ENCODE peak calls at places on chromosomes 1 and 21, in five cellular contexts. P is astrocyte, Z is mammary epithelial cell, T is fibroblast of lung, M is colonic mucosa. D is an unnamed sample. For H3K4me1, the result is how much of the 10 kb centered on the place peaks cover.

GRCh38 chr1:45610589-45611226 is 13.1 kb downstream of the CCDC17 start:
- DNase-seq in P (no peak), Z (no peak), T (no peak), M (no peak), D (no peak)

GRCh38 chr21:36807421-36808004 is 108.6 kb downstream of the SIM2 start:
- DNase-seq in P (no peak), Z (no peak), T (no peak), M (no peak), D (no peak)

GRCh38 chr21:29656504-29657227 is 283.1 kb downstream of the GRIK1 start:
- DNase-seq in P (peak), Z (peak), T (peak), M (no peak), D (no peak)

GRCh38 chr1:17569200-17570139 is 30.0 kb downstream of the ARHGEF10L start:
- DNase-seq in P (peak), Z (peak), T (peak), M (peak), D (no peak)

GRCh38 chr1:7948950-7949349 is 8.3 kb upstream of the TNFRSF9 start:
- DNase-seq in P (peak), Z (peak), T (peak), M (no peak), D (no peak)

GRCh38 chr1:21911205-21912001 is 25.7 kb downstream of the HSPG2 start:
- DNase-seq in P (peak), Z (no peak), T (peak), M (peak), D (no peak)

GRCh38 chr1:44174630-44175029 is 33.2 kb upstream of the KLF18 start:
- DNase-seq in P (no peak), Z (no peak), T (no peak), M (no peak), D (no peak)

GRCh38 chr1:214615871-214616270 is 12.9 kb downstream of the CENPF start:
- DNase-seq in P (peak), Z (no peak), T (peak), M (no peak), D (no peak)

GRCh38 chr1:46010611-46011010 is 121.8 kb downstream of the PIK3R3 start:
- DNase-seq in P (no peak), Z (no peak), T (no peak), M (no peak), D (no peak)

GRCh38 chr1:91732291-91732953 is 153.5 kb downstream of the TGFBR3 start:
- DNase-seq in P (peak), Z (peak), T (peak), M (no peak), D (no peak)

GRCh38 chr1:234132799-234133198 is 228.3 kb downstream of the SLC35F3 start:
- DNase-seq in P (no peak), Z (peak), T (no peak), M (no peak), D (no peak)

GRCh38 chr1:11138952-11139351 is 39.3 kb upstream of the EXOSC10 start:
- DNase-seq in P (peak), Z (peak), T (peak), M (no peak), D (no peak)

GRCh38 chr1:235892080-235892670 is 25.5 kb upstream of the LYST start:
- DNase-seq in P (no peak), Z (no peak), T (no peak), M (no peak), D (no peak)

GRCh38 chr1:27594542-27595510 is 9.1 kb downstream of the AHDC1 start:
- DNase-seq in P (peak), Z (peak), T (peak), M (no peak), D (no peak)

GRCh38 chr21:39385299-39386145 is 36.6 kb upstream of the HMGN1 start:
- DNase-seq in P (peak), Z (peak), T (peak), M (peak), D (no peak)

GRCh38 chr1:213443415-213443814 is 392.4 kb downstream of the RPS6KC1 start:
- DNase-seq in P (no peak), Z (peak), T (no peak), M (no peak), D (no peak)

GRCh38 chr1:78095618-78096416 is 50.1 kb downstream of the GIPC2 start:
- DNase-seq in P (peak), Z (peak), T (peak), M (no peak), D (no peak)

GRCh38 chr1:47348246-47348645 is 14.7 kb downstream of the CMPK1 start:
- DNase-seq in P (no peak), Z (no peak), T (no peak), M (no peak), D (no peak)

GRCh38 chr1:245996806-245997205 is 510.3 kb downstream of the SMYD3 start:
- DNase-seq in P (no peak), Z (no peak), T (no peak), M (no peak), D (no peak)

GRCh38 chr1:32702599-32703478 is at the start of gene SYNC:
- DNase-seq in P (peak), Z (no peak), T (peak), M (peak), D (no peak)

GRCh38 chr1:115179397-115179835 is 90.1 kb upstream of the TSPAN2 start:
- DNase-seq in P (peak), Z (peak), T (peak), M (no peak), D (no peak)

GRCh38 chr1:52672946-52673345 is 25.2 kb downstream of the COA7 start:
- DNase-seq in P (no peak), Z (peak), T (no peak), M (no peak), D (no peak)

GRCh38 chr1:206658264-206658980 is 23.1 kb downstream of the DYRK3 start:
- DNase-seq in P (no peak), Z (no peak), T (no peak), M (no peak), D (peak)

GRCh38 chr1:206469933-206470691 is at the start of gene IKBKE:
- DNase-seq in P (peak), Z (peak), T (peak), M (peak), D (peak)

GRCh38 chr21:35284199-35284598 is 235.1 kb upstream of the RUNX1 start:
- DNase-seq in P (no peak), Z (no peak), T (no peak), M (no peak), D (no peak)

GRCh38 chr1:50615036-50615750 is 191.9 kb upstream of the DMRTA2 start:
- DNase-seq in P (no peak), Z (no peak), T (peak), M (no peak), D (no peak)

GRCh38 chr1:31064685-31065309 is 720 bp downstream of the PUM1 start:
- DNase-seq in P (peak), Z (no peak), T (peak), M (peak), D (peak)

GRCh38 chr1:80457409-80457808 is 1343.3 kb upstream of the ADGRL2 start:
- DNase-seq in P (no peak), Z (peak), T (no peak), M (no peak), D (no peak)

GRCh38 chr1:8348056-8348776 is 30.3 kb downstream of the SLC45A1 start:
- DNase-seq in P (no peak), Z (no peak), T (no peak), M (no peak), D (no peak)

GRCh38 chr1:11913291-11913690 is 12.9 kb downstream of the KIAA2013 start:
- DNase-seq in P (no peak), Z (no peak), T (no peak), M (no peak), D (no peak)

GRCh38 chr1:109272021-109272799 is 10.7 kb downstream of the PSRC1 start:
- DNase-seq in P (no peak), Z (no peak), T (no peak), M (no peak), D (no peak)

GRCh38 chr21:46115441-46116188 is 17.7 kb downstream of the COL6A2 start:
- DNase-seq in P (no peak), Z (no peak), T (no peak), M (no peak), D (no peak)

DNA sequence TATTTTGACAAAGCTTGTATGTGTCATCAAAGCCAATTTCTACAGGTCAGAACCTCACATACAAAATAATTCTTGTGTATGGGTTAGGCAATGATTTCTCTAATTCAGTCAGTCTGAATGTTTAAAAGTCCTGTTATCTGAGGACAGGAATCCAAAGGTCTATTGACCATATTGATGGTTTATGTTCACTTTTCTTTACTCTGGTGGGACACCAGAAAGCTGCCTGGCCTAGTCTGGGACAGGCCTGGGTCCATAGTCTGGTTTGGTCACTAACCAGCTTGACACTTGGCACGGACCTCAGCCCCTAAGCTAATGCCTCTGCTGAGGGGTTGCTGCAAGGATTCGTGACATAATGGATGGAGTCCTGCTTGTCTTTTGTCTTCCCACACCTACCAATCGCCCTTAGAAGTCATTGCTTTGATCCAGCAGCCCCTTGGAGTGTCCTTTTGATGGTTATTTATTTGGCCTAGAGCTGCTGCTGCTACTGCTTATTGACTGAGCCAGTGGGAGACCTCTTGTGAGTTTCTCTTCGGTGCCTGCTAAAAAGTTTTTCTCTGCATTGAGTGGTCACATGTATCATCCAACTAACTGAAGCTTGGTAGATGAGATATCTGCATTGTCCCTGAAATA is 15.7 kb downstream of the IFNAR2 start:
- DNase-seq in P (no peak), Z (no peak), T (no peak), M (no peak), D (no peak)
- H3K9ac ChIP-seq in P (no peak), Z (no peak), T (no peak), M (no peak), D (no peak)

DNA sequence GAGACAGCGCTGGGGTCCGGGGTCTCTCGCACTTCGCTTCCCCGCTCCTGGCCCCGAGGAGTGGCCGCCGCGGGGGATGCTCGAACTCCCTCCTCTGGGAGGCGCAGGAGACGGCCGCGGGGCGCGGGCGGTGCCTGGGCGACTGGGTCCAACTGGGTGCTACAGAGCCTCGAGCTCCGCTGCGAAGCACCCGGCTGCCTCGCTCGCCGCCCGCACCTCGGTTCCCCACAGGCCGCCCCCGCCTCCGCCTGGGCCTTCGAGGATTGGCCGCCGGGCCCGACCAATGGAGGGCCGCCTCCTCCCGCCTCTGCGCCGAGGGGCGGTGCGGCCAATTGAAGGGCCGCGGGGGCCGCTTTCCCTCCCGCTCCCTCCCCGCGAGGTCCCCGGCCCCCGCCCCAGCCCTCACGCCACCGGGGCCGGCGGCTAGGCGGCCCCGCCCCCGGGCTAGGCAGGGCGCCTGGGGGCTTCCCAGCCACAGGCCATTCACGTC is at the start of gene CNN3:
- DNase-seq in P (peak), Z (peak), T (peak), M (peak), D (no peak)
- H3K4me1 ChIP-seq in P (under half), Z (under half), T (under half), M (under half), D (under half)

GRCh38 chr1:37085393-37085792 is 51.1 kb upstream of the GRIK3 start:
- DNase-seq in P (no peak), Z (no peak), T (no peak), M (no peak), D (no peak)
- H3K9ac ChIP-seq in P (no peak), Z (no peak), T (no peak), M (no peak), D (no peak)

DNA sequence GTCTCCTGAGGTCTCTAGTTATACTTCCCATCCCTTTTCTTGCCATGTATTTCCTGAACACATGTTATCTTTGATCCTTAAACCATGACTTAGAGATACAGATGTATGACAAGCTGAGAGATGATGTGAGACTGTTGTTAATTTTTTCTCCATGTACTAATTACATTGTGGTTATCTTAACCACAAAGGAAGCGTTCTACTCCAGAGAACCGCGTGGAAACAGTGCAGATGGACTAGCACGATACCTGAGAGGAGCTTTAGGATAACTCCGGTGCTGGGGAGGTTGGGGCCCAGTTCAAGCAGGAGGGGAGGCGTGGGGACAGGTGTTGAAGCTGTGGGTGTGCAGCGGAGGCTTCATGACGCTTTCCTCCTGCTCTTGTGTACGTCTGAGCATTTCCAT is 17.5 kb downstream of the PDE9A start:
- DNase-seq in P (no peak), Z (no peak), T (no peak), M (no peak), D (no peak)
- H3K4me1 ChIP-seq in P (under half), Z (under half), T (under half), M (under half), D (under half)

DNA sequence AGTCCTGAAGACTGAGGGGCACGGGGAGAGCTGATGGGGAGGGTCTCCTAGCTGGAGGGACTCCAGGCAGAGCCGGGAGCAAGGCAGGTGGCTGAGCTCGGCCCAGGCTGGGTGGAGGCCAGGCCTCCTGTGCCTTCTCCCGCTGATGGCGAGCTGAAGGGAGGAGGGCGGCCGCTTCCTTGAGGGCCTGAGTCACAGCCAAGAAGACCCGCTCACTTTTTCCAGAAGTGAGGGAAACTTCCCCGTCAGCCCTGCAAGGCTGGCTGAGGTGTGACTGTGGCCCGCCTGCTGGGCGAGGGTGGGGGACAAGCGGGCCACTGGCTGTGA is 1.7 kb upstream of the VWA1 start:
- DNase-seq in P (peak), Z (peak), T (peak), M (peak), D (no peak)
- H3K9ac ChIP-seq in P (peak), Z (no peak), T (no peak), M (peak), D (no peak)

GRCh38 chr1:41382531-41383090 is 21.4 kb downstream of the FOXO6 start:
- DNase-seq in P (no peak), Z (peak), T (peak), M (peak), D (no peak)
- H3K4me1 ChIP-seq in P (under half), Z (under half), T (under half), M (under half), D (under half)

DNA sequence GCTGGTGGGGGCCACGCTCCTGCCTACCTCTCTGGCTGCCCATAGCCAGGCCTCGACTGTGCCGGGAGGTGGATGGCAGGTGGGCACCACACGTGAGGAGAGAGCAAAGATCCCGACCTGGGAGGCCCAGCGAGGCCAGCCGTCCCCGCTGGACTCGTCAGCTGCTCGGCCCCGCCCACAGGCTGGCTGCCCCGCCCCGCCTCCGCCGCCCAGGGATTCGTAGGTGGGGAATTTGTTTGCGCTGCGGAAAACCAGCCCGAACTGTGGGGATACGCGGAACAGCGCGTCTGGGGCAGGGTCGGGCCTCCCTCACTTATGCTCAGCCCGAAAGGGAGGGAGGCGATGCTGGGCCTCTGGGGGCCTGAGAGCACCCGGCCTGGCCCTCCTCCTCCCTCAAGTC is 31.7 kb downstream of the TP73 start:
- DNase-seq in P (no peak), Z (no peak), T (peak), M (no peak), D (no peak)
- H3K9ac ChIP-seq in P (no peak), Z (no peak), T (no peak), M (no peak), D (no peak)

GRCh38 chr1:51644533-51645197 is 27.8 kb downstream of the OSBPL9 start:
- DNase-seq in P (peak), Z (peak), T (peak), M (no peak), D (no peak)

GRCh38 chr1:51638350-51638749 is 21.5 kb downstream of the OSBPL9 start:
- DNase-seq in P (no peak), Z (no peak), T (no peak), M (no peak), D (no peak)

GRCh38 chr1:51639694-51640093 is 22.8 kb downstream of the OSBPL9 start:
- DNase-seq in P (no peak), Z (no peak), T (no peak), M (no peak), D (no peak)

GRCh38 chr1:51643362-51643761 is 26.5 kb downstream of the OSBPL9 start:
- DNase-seq in P (no peak), Z (no peak), T (no peak), M (no peak), D (no peak)

DNA sequence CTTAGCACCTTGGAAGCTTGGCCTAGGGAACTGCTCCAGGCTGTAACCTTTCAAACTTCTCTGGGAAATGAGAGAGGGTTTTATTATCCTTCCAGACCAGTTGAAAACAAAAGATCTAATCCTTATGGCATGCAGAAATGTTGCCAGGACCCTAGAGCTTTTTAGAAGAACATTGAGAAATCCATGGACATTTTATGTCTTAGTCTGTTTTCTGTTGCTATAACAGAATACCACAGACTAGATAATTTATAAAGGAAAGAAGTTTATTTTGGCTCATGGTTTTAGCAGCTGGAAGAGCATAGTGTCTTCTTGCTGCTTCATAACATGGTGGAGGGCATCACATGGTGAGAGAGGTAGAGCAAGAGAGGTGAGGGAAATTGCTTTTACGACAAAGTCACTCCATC is 25.8 kb downstream of the OSBPL9 start:
- DNase-seq in P (peak), Z (no peak), T (peak), M (no peak), D (no peak)
- H3K4me1 ChIP-seq in P (under half), Z (under half), T (under half), M (under half), D (under half)